ENCODE peak calls at places on chromosomes 1 and 21, in eight cellular contexts. G is CD4-positive, alpha-beta memory T cell; R is substantia nigra; W is activated CD4-positive, alpha-beta memory T cell treated with anti-CD3 and anti-CD28 coated beads for 36 hours; N is NCI-H2171 treated with DMSO at 0.1 percent for 48 hours; H is body of pancreas; A is PC-9; E is left cardiac atrium. S is an unnamed sample.
A peak's percentile ranks its signal among the peaks of the same experiment; 100 is the strongest.

GRCh38 chr1:25799758-25800537 is at the start of gene SELENON:
- DNase-seq in G (peak; percentile 35), R (no peak), W (peak; percentile 48), N (peak; percentile 37), H (peak; percentile 67), A (no peak), E (peak; percentile 86), S (no peak)

GRCh38 chr21:15015622-15016471 is 49.0 kb downstream of the NRIP1 start:
- DNase-seq in G (no peak), R (no peak), W (no peak), N (no peak), H (no peak), A (peak; percentile 45), E (no peak), S (peak; percentile 52)

GRCh38 chr1:230230948-230231738 is 164.1 kb downstream of the GALNT2 start:
- DNase-seq in G (no peak), R (no peak), W (no peak), N (no peak), H (peak; percentile 76), A (no peak), E (no peak), S (no peak)

GRCh38 chr1:84841971-84842370 is 51.0 kb downstream of the LPAR3 start:
- DNase-seq in G (no peak), R (no peak), W (no peak), N (no peak), H (no peak), A (no peak), E (no peak), S (no peak)

GRCh38 chr1:184405094-184405493 is 18.3 kb downstream of the C1orf21 start:
- DNase-seq in G (no peak), R (no peak), W (no peak), N (no peak), H (no peak), A (no peak), E (no peak), S (no peak)

GRCh38 chr1:12333036-12333785 is 103.4 kb downstream of the VPS13D start:
- DNase-seq in G (no peak), R (no peak), W (no peak), N (no peak), H (peak; percentile 82), A (no peak), E (no peak), S (no peak)

GRCh38 chr1:188557052-188557451 is 1728.3 kb downstream of the PLA2G4A start:
- DNase-seq in G (no peak), R (no peak), W (no peak), N (no peak), H (no peak), A (no peak), E (no peak), S (no peak)

GRCh38 chr21:37829447-37829846 is 86.8 kb downstream of the KCNJ6 start:
- DNase-seq in G (no peak), R (no peak), W (no peak), N (peak; percentile 74), H (peak; percentile 64), A (no peak), E (no peak), S (no peak)

GRCh38 chr1:167093863-167094516 is at the start of gene STYXL2:
- DNase-seq in G (no peak), R (no peak), W (no peak), N (no peak), H (no peak), A (no peak), E (no peak), S (no peak)

GRCh38 chr1:248872752-248873408 is 14.0 kb upstream of the ZNF692 start:
- DNase-seq in G (peak; percentile 11), R (no peak), W (peak; percentile 75), N (peak; percentile 84), H (peak; percentile 63), A (peak; percentile 58), E (peak; percentile 64), S (no peak)

GRCh38 chr1:19765623-19766022 is 34.1 kb downstream of the TMCO4 start:
- DNase-seq in G (no peak), R (no peak), W (peak; percentile 77), N (no peak), H (no peak), A (peak; percentile 91), E (no peak), S (peak; percentile 46)

GRCh38 chr21:43574741-43575465 is 84.4 kb downstream of the HSF2BP start:
- DNase-seq in G (no peak), R (no peak), W (no peak), N (no peak), H (peak; percentile 59), A (no peak), E (peak; percentile 39), S (no peak)

GRCh38 chr1:187038789-187039188 is 210.0 kb downstream of the PLA2G4A start:
- DNase-seq in G (no peak), R (no peak), W (no peak), N (peak; percentile 65), H (no peak), A (peak; percentile 56), E (no peak), S (peak; percentile 73)

GRCh38 chr1:21099034-21099868 is 77.4 kb downstream of the EIF4G3 start:
- DNase-seq in G (no peak), R (no peak), W (no peak), N (no peak), H (no peak), A (no peak), E (no peak), S (peak; percentile 12)

GRCh38 chr1:43968348-43968948 is 1.4 kb upstream of the DPH2 start:
- DNase-seq in G (no peak), R (no peak), W (peak; percentile 30), N (no peak), H (no peak), A (no peak), E (no peak), S (no peak)

GRCh38 chr1:154483941-154484803 is 17.8 kb upstream of the TDRD10 start:
- DNase-seq in G (no peak), R (no peak), W (no peak), N (no peak), H (no peak), A (peak; percentile 83), E (peak; percentile 52), S (peak; percentile 34)

GRCh38 chr1:64861611-64862010 is 104.7 kb downstream of the JAK1 start:
- DNase-seq in G (no peak), R (no peak), W (no peak), N (no peak), H (peak; percentile 34), A (no peak), E (no peak), S (no peak)

GRCh38 chr1:95650631-95651030 is 416.6 kb downstream of the RWDD3 start:
- DNase-seq in G (no peak), R (no peak), W (no peak), N (no peak), H (no peak), A (no peak), E (no peak), S (peak; percentile 63)

GRCh38 chr1:155177918-155178281 is 4.3 kb downstream of the TRIM46 start:
- DNase-seq in G (no peak), R (no peak), W (no peak), N (no peak), H (no peak), A (no peak), E (no peak), S (no peak)

GRCh38 chr1:9112961-9113880 is 15.7 kb downstream of the GPR157 start:
- DNase-seq in G (no peak), R (no peak), W (no peak), N (no peak), H (no peak), A (no peak), E (peak; percentile 17), S (peak; percentile 95)

GRCh38 chr1:25641931-25642611 is 25.5 kb downstream of the MAN1C1 start:
- DNase-seq in G (no peak), R (no peak), W (peak; percentile 46), N (no peak), H (no peak), A (no peak), E (peak; percentile 41), S (no peak)

GRCh38 chr1:160580208-160580812 is 1.0 kb upstream of the CD84 start:
- DNase-seq in G (no peak), R (no peak), W (no peak), N (no peak), H (no peak), A (no peak), E (no peak), S (no peak)

GRCh38 chr1:71080178-71080781 is 555 bp downstream of the ZRANB2 start:
- DNase-seq in G (no peak), R (no peak), W (peak; percentile 9), N (peak; percentile 64), H (peak; percentile 28), A (no peak), E (no peak), S (no peak)

GRCh38 chr1:12178511-12178910 is 11.7 kb downstream of the TNFRSF1B start:
- DNase-seq in G (no peak), R (no peak), W (no peak), N (peak; percentile 6), H (no peak), A (no peak), E (no peak), S (no peak)

GRCh38 chr1:244439391-244440032 is 12.2 kb downstream of the ADSS2 start:
- DNase-seq in G (no peak), R (no peak), W (no peak), N (no peak), H (no peak), A (no peak), E (no peak), S (no peak)

GRCh38 chr1:36166938-36167910 is 11.3 kb downstream of the MAP7D1 start:
- DNase-seq in G (no peak), R (no peak), W (no peak), N (no peak), H (no peak), A (no peak), E (no peak), S (peak; percentile 27)

GRCh38 chr1:62953643-62954042 is 169.7 kb downstream of the ATG4C start:
- DNase-seq in G (no peak), R (no peak), W (no peak), N (no peak), H (no peak), A (no peak), E (no peak), S (no peak)

GRCh38 chr1:36327421-36328087 is 4.1 kb upstream of the EVA1B start:
- DNase-seq in G (no peak), R (no peak), W (no peak), N (no peak), H (no peak), A (no peak), E (no peak), S (no peak)

GRCh38 chr1:44012941-44013609 is 18.2 kb downstream of the SLC6A9 start:
- DNase-seq in G (no peak), R (no peak), W (no peak), N (peak; percentile 6), H (no peak), A (no peak), E (no peak), S (no peak)

GRCh38 chr21:44527156-44527982 is 12.6 kb downstream of the KRTAP10-1 start:
- DNase-seq in G (no peak), R (no peak), W (no peak), N (no peak), H (no peak), A (no peak), E (peak; percentile 12), S (no peak)

GRCh38 chr1:243917177-243917862 is 67.3 kb upstream of the AKT3 start:
- DNase-seq in G (peak; percentile 8), R (no peak), W (peak; percentile 32), N (peak; percentile 71), H (peak; percentile 27), A (peak; percentile 67), E (peak; percentile 48), S (no peak)

GRCh38 chr1:95023399-95024050 is 49.2 kb downstream of the ALG14 start:
- DNase-seq in G (no peak), R (no peak), W (no peak), N (no peak), H (no peak), A (peak; percentile 48), E (no peak), S (no peak)

GRCh38 chr1:65890201-65890600 is 97.5 kb downstream of the PDE4B start:
- DNase-seq in G (no peak), R (no peak), W (no peak), N (no peak), H (no peak), A (no peak), E (no peak), S (no peak)

GRCh38 chr1:73980324-73981040 is 217.5 kb downstream of the LRRIQ3 start:
- DNase-seq in G (no peak), R (no peak), W (no peak), N (no peak), H (no peak), A (no peak), E (no peak), S (no peak)

S was measured in epithelial cell of prostate.